ENCODE peak calls at places on chromosomes 12 and 14, in nine cellular contexts. V, A, Z, G, L, X, R, M and I are unnamed samples.
A peak's percentile ranks its signal among the peaks of the same experiment; 100 is the strongest.

GRCh38 chr14:92315050-92315785 is 7.7 kb upstream of the SLC24A4 start:
- DNase-seq in V (no peak), A (no peak), Z (no peak), G (no peak), L (no peak), X (peak; percentile 88), R (no peak), M (no peak), I (no peak)

GRCh38 chr12:20319374-20319773 is 49.0 kb upstream of the PDE3A start:
- DNase-seq in V (no peak), A (no peak), Z (no peak), G (no peak), L (no peak), X (no peak), R (no peak), M (no peak), I (no peak)

GRCh38 chr12:29662737-29663323 is 120.9 kb downstream of the TMTC1 start:
- DNase-seq in V (no peak), A (no peak), Z (no peak), G (no peak), L (no peak), X (no peak), R (no peak), M (no peak), I (no peak)

GRCh38 chr14:36217732-36218131 is 41.2 kb upstream of the PTCSC3 start:
- DNase-seq in V (no peak), A (peak; percentile 60), Z (no peak), G (no peak), L (peak; percentile 78), X (no peak), R (no peak), M (no peak), I (no peak)

GRCh38 chr12:110754101-110754793 is 11.6 kb upstream of the PPP1CC start:
- DNase-seq in V (no peak), A (no peak), Z (no peak), G (no peak), L (no peak), X (peak; percentile 46), R (no peak), M (no peak), I (no peak)

GRCh38 chr12:75439930-75440329 is 40.6 kb upstream of the GLIPR1 start:
- DNase-seq in V (no peak), A (no peak), Z (no peak), G (no peak), L (no peak), X (no peak), R (no peak), M (no peak), I (no peak)

GRCh38 chr14:53608369-53608768 is 348.3 kb downstream of the BMP4 start:
- DNase-seq in V (no peak), A (no peak), Z (no peak), G (peak; percentile 72), L (no peak), X (peak; percentile 14), R (no peak), M (no peak), I (no peak)

GRCh38 chr14:74614508-74615495 is 2.8 kb upstream of the LTBP2 start:
- DNase-seq in V (no peak), A (peak; percentile 58), Z (no peak), G (no peak), L (no peak), X (no peak), R (no peak), M (no peak), I (no peak)

GRCh38 chr14:104506461-104507253 is 72.9 kb upstream of the C14orf180 start:
- DNase-seq in V (no peak), A (no peak), Z (no peak), G (no peak), L (no peak), X (no peak), R (no peak), M (no peak), I (no peak)

GRCh38 chr14:34043627-34044372 is 92.9 kb upstream of the EGLN3 start:
- DNase-seq in V (peak; percentile 42), A (peak; percentile 43), Z (no peak), G (no peak), L (no peak), X (no peak), R (no peak), M (no peak), I (no peak)

GRCh38 chr14:35438910-35439713 is 34.6 kb upstream of the NFKBIA start:
- DNase-seq in V (no peak), A (no peak), Z (no peak), G (no peak), L (no peak), X (no peak), R (no peak), M (no peak), I (no peak)

GRCh38 chr12:19382111-19382526 is 57.2 kb upstream of the AEBP2 start:
- DNase-seq in V (no peak), A (peak; percentile 92), Z (no peak), G (no peak), L (peak; percentile 16), X (no peak), R (no peak), M (no peak), I (peak; percentile 48)

GRCh38 chr12:6266431-6267006 is 44.0 kb upstream of the PLEKHG6 start:
- DNase-seq in V (no peak), A (no peak), Z (no peak), G (no peak), L (peak; percentile 86), X (no peak), R (no peak), M (no peak), I (no peak)

GRCh38 chr12:20264608-20265114 is 103.7 kb upstream of the PDE3A start:
- DNase-seq in V (no peak), A (peak; percentile 32), Z (no peak), G (no peak), L (no peak), X (no peak), R (no peak), M (no peak), I (no peak)

GRCh38 chr14:75861161-75861621 is 120.6 kb downstream of the TGFB3 start:
- DNase-seq in V (no peak), A (peak; percentile 74), Z (no peak), G (no peak), L (no peak), X (no peak), R (no peak), M (no peak), I (peak; percentile 39)

GRCh38 chr12:114291389-114292075 is 114.4 kb downstream of the TBX5 start:
- DNase-seq in V (no peak), A (peak; percentile 36), Z (no peak), G (no peak), L (no peak), X (no peak), R (no peak), M (no peak), I (no peak)

GRCh38 chr14:52650774-52651173 is 44.6 kb downstream of the ERO1A start:
- DNase-seq in V (no peak), A (no peak), Z (no peak), G (no peak), L (no peak), X (no peak), R (no peak), M (no peak), I (peak; percentile 56)

GRCh38 chr14:91369628-91370445 is 47.8 kb downstream of the CCDC88C start:
- DNase-seq in V (no peak), A (no peak), Z (no peak), G (no peak), L (no peak), X (no peak), R (no peak), M (no peak), I (no peak)

GRCh38 chr14:105419305-105420091 is at the start of gene MTA1:
- DNase-seq in V (no peak), A (peak; percentile 15), Z (no peak), G (peak; percentile 72), L (peak; percentile 75), X (no peak), R (no peak), M (no peak), I (peak; percentile 67)

GRCh38 chr12:105324704-105325103 is 5.8 kb upstream of the C12orf75 start:
- DNase-seq in V (no peak), A (no peak), Z (no peak), G (no peak), L (no peak), X (no peak), R (no peak), M (no peak), I (no peak)
- H3K4me1 ChIP-seq in V (no peaks in the 10 kb centered on the region), A (no peaks in the 10 kb centered on the region), Z (no peaks in the 10 kb centered on the region), G (no peaks in the 10 kb centered on the region), L (no peaks in the 10 kb centered on the region), X (peaks cover 4% of the 10 kb centered on the region), R (peaks cover under 1% of the 10 kb centered on the region), M (no peaks in the 10 kb centered on the region), I (no peaks in the 10 kb centered on the region)

GRCh38 chr12:92466391-92467305 is 236.1 kb upstream of the PLEKHG7 start:
- DNase-seq in V (no peak), A (peak; percentile 24), Z (no peak), G (no peak), L (no peak), X (peak; percentile 65), R (no peak), M (no peak), I (peak; percentile 45)
- H3K4me1 ChIP-seq in V (peaks cover 17% of the 10 kb centered on the region), A (no peaks in the 10 kb centered on the region), Z (no peaks in the 10 kb centered on the region), G (peaks cover under 1% of the 10 kb centered on the region), L (peaks cover 3% of the 10 kb centered on the region), X (peaks cover 80% of the 10 kb centered on the region), R (peaks cover 12% of the 10 kb centered on the region), M (no peaks in the 10 kb centered on the region), I (no peaks in the 10 kb centered on the region)

GRCh38 chr12:122052285-122052684 is 26.3 kb upstream of the MLXIP start:
- DNase-seq in V (no peak), A (peak; percentile 48), Z (no peak), G (no peak), L (no peak), X (no peak), R (no peak), M (no peak), I (no peak)
- H3K4me1 ChIP-seq in V (peaks cover 4% of the 10 kb centered on the region), A (no peaks in the 10 kb centered on the region), Z (peaks cover 4% of the 10 kb centered on the region), G (peaks cover 10% of the 10 kb centered on the region), L (peaks cover 18% of the 10 kb centered on the region), X (peaks cover 32% of the 10 kb centered on the region), R (peaks cover 33% of the 10 kb centered on the region), M (peaks cover 6% of the 10 kb centered on the region), I (no peaks in the 10 kb centered on the region)

GRCh38 chr14:69694730-69695663 is 71.9 kb upstream of the SRSF5 start:
- DNase-seq in V (no peak), A (peak; percentile 60), Z (no peak), G (no peak), L (no peak), X (no peak), R (no peak), M (no peak), I (no peak)

GRCh38 chr14:69690042-69690441 is 76.9 kb upstream of the SRSF5 start:
- DNase-seq in V (no peak), A (no peak), Z (no peak), G (no peak), L (no peak), X (no peak), R (no peak), M (no peak), I (no peak)

GRCh38 chr14:69693145-69693544 is 73.8 kb upstream of the SRSF5 start:
- DNase-seq in V (no peak), A (no peak), Z (no peak), G (no peak), L (no peak), X (no peak), R (no peak), M (no peak), I (no peak)

GRCh38 chr14:69693823-69694729 is 72.9 kb upstream of the SRSF5 start:
- DNase-seq in V (no peak), A (no peak), Z (no peak), G (peak; percentile 81), L (no peak), X (no peak), R (no peak), M (no peak), I (peak; percentile 49)

GRCh38 chr14:69692542-69693053 is 74.3 kb upstream of the SRSF5 start:
- DNase-seq in V (no peak), A (no peak), Z (no peak), G (no peak), L (no peak), X (no peak), R (no peak), M (no peak), I (no peak)
- H3K4me1 ChIP-seq in V (peaks cover 32% of the 10 kb centered on the region), A (peaks cover 7% of the 10 kb centered on the region), Z (peaks cover 65% of the 10 kb centered on the region), G (peaks cover 55% of the 10 kb centered on the region), L (peaks cover 65% of the 10 kb centered on the region), X (peaks cover 68% of the 10 kb centered on the region), R (peaks cover 50% of the 10 kb centered on the region), M (peaks cover 54% of the 10 kb centered on the region), I (peaks cover 42% of the 10 kb centered on the region)